ENCODE peak calls at places on chromosomes 16 and 17, in four cellular contexts. K is endothelial cell of umbilical vein, A is IMR-90, T is heart left ventricle. J is an unnamed sample. For H3K27me3 and H3K4me1, the result is how much of the 10 kb centered on the place peaks cover.

GRCh38 chr16:87625241-87625797 is 23.0 kb downstream of the JPH3 start:
- DNase-seq in K (no peak), A (no peak), T (no peak), J (no peak)

GRCh38 chr16:56411624-56412023 is 13.7 kb downstream of the AMFR start:
- DNase-seq in K (no peak), A (no peak), T (no peak), J (no peak)

GRCh38 chr17:82367724-82368524 is 3.6 kb upstream of the UTS2R start:
- DNase-seq in K (no peak), A (peak), T (no peak), J (no peak)

GRCh38 chr17:34173221-34173620 is 81.9 kb upstream of the CCL2 start:
- DNase-seq in K (no peak), A (peak), T (no peak), J (no peak)

GRCh38 chr17:17004251-17004996 is 32.5 kb upstream of the TNFRSF13B start:
- DNase-seq in K (no peak), A (no peak), T (no peak), J (peak)

GRCh38 chr16:64061621-64062020 is 1060.2 kb downstream of the CDH11 start:
- DNase-seq in K (no peak), A (no peak), T (no peak), J (no peak)

GRCh38 chr17:35799942-35800341 is 4.5 kb upstream of the MMP28 start:
- DNase-seq in K (peak), A (no peak), T (peak), J (peak)

GRCh38 chr16:80739523-80739922 is 64.9 kb downstream of the CDYL2 start:
- DNase-seq in K (no peak), A (no peak), T (no peak), J (no peak)

GRCh38 chr17:6695051-6695450 is 18.1 kb downstream of the SLC13A5 start:
- DNase-seq in K (no peak), A (no peak), T (no peak), J (no peak)

GRCh38 chr17:79252886-79253285 is 178.3 kb downstream of the ENGASE start:
- DNase-seq in K (no peak), A (no peak), T (no peak), J (no peak)

GRCh38 chr17:65559802-65560627 is 1.4 kb downstream of the AXIN2 start:
- DNase-seq in K (peak), A (no peak), T (peak), J (peak)

GRCh38 chr17:6366144-6366755 is 68.7 kb downstream of the AIPL1 start:
- DNase-seq in K (no peak), A (peak), T (no peak), J (no peak)

GRCh38 chr17:11241611-11242226 is 706 bp downstream of the SHISA6 start:
- DNase-seq in K (no peak), A (no peak), T (no peak), J (no peak)

GRCh38 chr17:27398691-27399090 is 57.6 kb upstream of the KSR1 start:
- DNase-seq in K (no peak), A (no peak), T (no peak), J (no peak)

GRCh38 chr16:67542464-67542863 is 13.8 kb downstream of the RIPOR1 start:
- DNase-seq in K (peak), A (peak), T (no peak), J (no peak)

GRCh38 chr16:11136600-11136999 is 119.4 kb downstream of the SOCS1 start:
- DNase-seq in K (peak), A (no peak), T (peak), J (no peak)

GRCh38 chr16:70720431-70721201 is 34.8 kb upstream of the MTSS2 start:
- DNase-seq in K (no peak), A (no peak), T (no peak), J (no peak)

GRCh38 chr16:87806246-87806607 is 40.4 kb upstream of the KLHDC4 start:
- DNase-seq in K (no peak), A (peak), T (no peak), J (no peak)

GRCh38 chr16:15498427-15499175 is 64.2 kb downstream of the BMERB1 start:
- DNase-seq in K (no peak), A (peak), T (no peak), J (no peak)

DNA sequence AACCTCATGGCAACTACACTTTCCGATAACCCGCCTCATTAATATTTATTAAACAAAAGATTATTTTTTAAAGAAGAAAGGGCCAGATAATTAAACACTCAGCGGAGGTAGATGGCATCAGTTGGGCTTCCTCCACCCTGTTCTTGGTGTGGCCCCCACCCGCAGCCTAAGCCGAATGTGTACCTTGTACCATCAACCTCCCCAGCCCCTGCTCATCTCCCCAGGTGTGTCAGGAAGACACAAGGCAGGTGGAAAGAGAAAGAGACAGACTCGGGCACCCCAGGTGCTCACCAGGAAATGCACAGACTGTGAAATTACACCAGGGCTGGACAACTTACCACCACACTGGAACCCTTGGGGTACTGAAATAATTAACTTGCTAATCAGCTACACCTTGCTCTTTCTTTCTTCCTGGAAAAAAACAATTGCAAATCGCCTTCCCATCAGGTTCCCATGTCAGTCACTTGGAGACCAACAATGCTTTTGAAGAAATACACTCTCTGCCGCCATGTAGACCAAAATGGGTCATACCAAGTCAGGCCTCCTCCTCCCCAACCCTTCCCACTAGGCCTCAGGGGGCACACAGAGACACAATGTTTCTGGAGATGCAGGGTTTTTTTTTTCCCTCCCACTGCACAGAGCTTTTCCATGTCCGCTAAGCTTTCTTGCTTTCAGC is 8.7 kb upstream of the LHX1 start:
- DNase-seq in K (no peak), A (no peak), T (no peak), J (no peak)
- H3K27me3 ChIP-seq in K (half or more), A (half or more), T (half or more), J (under half)

GRCh38 chr16:89174055-89174827 is 2.7 kb downstream of the CDH15 start:
- DNase-seq in K (no peak), A (no peak), T (no peak), J (no peak)

GRCh38 chr16:89176147-89176690 is 4.7 kb downstream of the CDH15 start:
- DNase-seq in K (no peak), A (no peak), T (no peak), J (no peak)

GRCh38 chr16:89174877-89175276 is 3.3 kb downstream of the CDH15 start:
- DNase-seq in K (no peak), A (no peak), T (no peak), J (no peak)

GRCh38 chr16:89176717-89177116 is 5.2 kb downstream of the CDH15 start:
- DNase-seq in K (no peak), A (no peak), T (no peak), J (no peak)

DNA sequence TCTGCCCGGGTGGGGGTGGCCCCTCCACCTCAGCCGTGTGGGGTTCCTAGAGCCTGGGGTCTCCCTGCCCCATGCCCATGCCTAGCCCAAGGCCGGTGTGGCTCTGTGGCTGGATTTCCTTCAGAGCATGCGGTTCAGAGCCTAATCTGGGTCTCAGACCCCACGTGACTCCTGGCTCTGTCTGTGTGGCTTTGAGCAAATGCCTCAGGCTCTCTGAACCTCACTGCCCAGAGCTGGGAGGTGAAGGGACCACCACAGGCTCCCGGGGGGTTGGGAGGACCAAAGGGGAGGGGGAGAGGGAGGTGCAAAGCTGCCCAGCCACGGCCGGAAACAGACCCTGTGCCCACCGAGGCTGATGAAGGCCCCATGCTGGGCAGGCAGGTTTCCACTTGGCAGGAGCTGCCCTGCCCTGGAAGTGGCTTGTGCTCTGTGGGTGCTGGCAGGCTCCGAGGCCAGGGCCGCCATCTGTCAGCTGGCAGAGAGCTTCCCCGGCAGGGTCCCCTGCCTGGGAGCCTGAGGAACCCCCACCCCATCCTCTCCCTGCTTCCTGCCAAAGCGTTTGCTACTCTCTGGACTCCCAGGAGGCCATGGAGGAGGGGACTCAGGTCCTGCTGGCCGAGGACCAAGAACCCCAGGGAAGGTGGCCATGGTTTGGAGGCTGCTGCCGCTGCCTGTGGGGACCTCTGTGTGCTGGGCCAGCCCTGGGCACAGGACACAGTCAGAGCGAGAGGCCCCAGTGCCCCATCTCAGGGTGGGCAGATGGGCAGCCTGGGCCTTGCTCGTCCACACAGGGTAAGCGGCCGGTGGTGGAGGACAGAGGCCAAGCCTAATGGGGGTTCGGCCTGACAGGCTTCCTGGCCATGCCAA is 4.0 kb downstream of the CDH15 start:
- DNase-seq in K (no peak), A (no peak), T (no peak), J (no peak)
- H3K4me3 ChIP-seq in K (no peak), A (no peak), T (no peak), J (no peak)

DNA sequence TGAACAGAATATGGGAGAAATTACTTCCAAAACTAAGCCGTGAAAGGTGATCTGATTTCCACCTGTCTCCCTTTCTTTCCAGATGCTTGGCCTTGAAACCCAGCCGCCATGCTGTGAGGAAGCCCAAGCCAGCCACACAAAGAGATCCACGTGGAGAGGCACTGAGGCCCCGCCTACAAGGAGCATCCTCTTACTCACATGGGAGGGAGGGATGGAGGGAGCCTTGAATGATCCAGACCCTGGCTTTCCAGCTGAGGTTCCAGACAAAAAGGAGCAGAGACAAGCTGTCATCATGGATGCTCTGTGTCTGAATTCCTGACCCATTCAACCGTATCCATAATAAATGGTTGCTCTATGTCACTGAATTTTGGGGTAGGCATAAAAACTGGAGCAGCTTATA is 48.9 kb upstream of the HAPSTR1 start:
- DNase-seq in K (no peak), A (no peak), T (no peak), J (no peak)
- H3K4me1 ChIP-seq in K (under half), A (under half), T (under half), J (under half)

GRCh38 chr17:40859536-40859935 is 7.5 kb downstream of the KRT12 start:
- DNase-seq in K (no peak), A (peak), T (no peak), J (no peak)

GRCh38 chr17:40852378-40852777 is 14.6 kb downstream of the KRT12 start:
- DNase-seq in K (no peak), A (no peak), T (no peak), J (no peak)

GRCh38 chr17:40857535-40857934 is 9.5 kb downstream of the KRT12 start:
- DNase-seq in K (no peak), A (peak), T (no peak), J (no peak)

GRCh38 chr17:40850287-40850972 is 16.6 kb downstream of the KRT12 start:
- DNase-seq in K (no peak), A (peak), T (no peak), J (no peak)

GRCh38 chr17:40854175-40854814 is 12.7 kb downstream of the KRT12 start:
- DNase-seq in K (peak), A (peak), T (no peak), J (no peak)
- H3K27me3 ChIP-seq in K (under half), A (under half), T (under half), J (under half)

DNA sequence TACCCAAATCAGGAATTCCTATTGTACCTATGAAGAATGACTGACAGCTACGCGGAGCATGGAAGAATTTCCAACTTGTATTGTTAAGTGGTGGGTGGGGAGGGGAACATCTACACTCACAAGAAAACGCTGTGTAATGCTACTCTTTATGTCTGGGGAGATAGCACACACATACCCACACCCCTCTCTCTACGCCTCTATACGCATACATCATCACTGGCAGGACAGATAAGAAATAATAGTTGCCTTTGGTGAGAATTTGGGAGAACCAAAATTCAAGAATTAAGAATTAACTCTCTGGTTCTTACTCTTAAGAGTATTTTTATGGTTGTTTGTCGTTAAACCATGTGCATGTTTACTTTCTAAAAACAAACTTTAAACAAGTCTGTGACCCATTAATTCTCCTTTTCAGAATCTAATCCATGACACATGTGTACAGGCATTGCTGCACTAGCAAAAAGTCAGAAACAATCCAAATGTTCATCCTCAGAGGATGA is 33.9 kb downstream of the CREBBP start:
- DNase-seq in K (no peak), A (no peak), T (no peak), J (no peak)
- H3K4me3 ChIP-seq in K (no peak), A (no peak), T (no peak), J (no peak)

GRCh38 chr17:1179635-1180433 is at the start of gene ABR:
- DNase-seq in K (peak), A (peak), T (peak), J (peak)

GRCh38 chr17:1182831-1183578 is 3.2 kb upstream of the ABR start:
- DNase-seq in K (no peak), A (no peak), T (no peak), J (no peak)

GRCh38 chr17:1180958-1181768 is 1.4 kb upstream of the ABR start:
- DNase-seq in K (no peak), A (no peak), T (no peak), J (no peak)

GRCh38 chr17:1180434-1180742 is 607 bp upstream of the ABR start:
- DNase-seq in K (no peak), A (no peak), T (no peak), J (no peak)

DNA sequence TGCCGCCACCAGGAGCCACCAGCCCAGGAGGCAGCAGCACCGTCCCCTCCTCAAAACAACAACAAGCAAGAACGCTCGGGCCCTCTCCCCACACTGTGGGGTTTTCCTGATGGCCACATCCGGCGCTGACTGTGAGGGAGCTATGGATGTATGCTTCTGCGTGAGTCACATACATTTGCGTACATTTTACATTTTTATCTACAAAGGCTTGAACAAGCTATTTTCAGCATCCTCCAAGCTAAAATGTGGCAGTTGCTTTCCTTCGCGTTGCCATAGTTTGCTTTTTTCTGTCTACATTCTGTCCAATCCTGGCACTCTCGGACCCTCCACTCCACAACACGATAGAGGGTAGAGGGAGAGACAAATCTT is 2.0 kb upstream of the ABR start:
- DNase-seq in K (no peak), A (peak), T (no peak), J (no peak)
- H3K4me1 ChIP-seq in K (under half), A (under half), T (half or more), J (under half)

GRCh38 chr17:77598241-77598620 is 360.3 kb upstream of the TNRC6C start:
- DNase-seq in K (no peak), A (no peak), T (no peak), J (peak)

GRCh38 chr17:77600346-77600745 is 358.2 kb upstream of the TNRC6C start:
- DNase-seq in K (no peak), A (no peak), T (no peak), J (peak)

GRCh38 chr17:77596491-77597420 is 361.7 kb upstream of the TNRC6C start:
- DNase-seq in K (no peak), A (no peak), T (no peak), J (peak)

GRCh38 chr17:77599699-77600098 is 358.8 kb upstream of the TNRC6C start:
- DNase-seq in K (no peak), A (no peak), T (no peak), J (no peak)

DNA sequence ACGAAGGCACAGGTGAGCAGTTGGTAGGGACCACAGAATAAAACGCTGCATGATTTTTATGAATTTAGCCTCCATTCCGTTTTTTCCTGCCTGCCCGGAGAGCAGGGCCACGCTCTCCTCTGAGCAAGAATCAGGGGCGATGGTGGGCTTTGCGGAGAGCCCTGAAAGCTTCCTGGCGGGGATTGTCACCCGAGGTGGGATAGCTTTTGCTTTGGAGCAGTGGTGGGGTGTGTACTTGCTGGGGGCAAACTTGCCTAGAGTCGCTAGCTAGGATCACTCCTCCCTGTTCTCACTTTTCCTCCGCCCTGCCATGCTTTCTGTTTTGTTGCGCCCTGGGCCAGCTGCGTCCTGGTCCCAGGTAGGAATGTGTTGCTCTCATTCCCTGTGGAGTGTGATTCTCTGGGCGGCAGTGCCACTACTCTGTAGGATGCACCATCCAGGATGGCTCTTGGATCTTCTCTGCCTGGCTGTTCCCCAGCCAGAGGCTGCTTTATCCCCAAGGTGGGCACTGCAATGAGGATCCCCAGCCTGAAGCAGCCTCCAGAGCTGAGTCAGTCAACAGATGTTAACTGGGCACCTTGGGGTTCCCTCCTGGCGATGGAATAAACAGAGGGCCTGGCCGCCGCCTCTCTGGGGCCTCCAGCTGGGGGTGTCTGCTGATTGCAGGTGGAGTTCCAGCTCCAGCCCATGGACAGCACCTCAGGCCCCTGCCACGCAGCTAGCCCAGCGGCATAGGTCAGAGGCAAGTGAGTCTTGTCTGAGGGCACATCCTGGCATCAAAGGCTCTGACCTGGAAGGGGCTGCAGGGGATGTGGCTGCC is 360.9 kb upstream of the TNRC6C start:
- DNase-seq in K (no peak), A (no peak), T (no peak), J (peak)
- H3K27me3 ChIP-seq in K (under half), A (under half), T (under half), J (under half)